ENCODE peak calls at places on chromosomes 7 and 10, in five cellular contexts. V, C, Q, X and J are unnamed samples.

GRCh38 chr10:79147796-79148451 is 79.2 kb downstream of the ZMIZ1 start:
- DNase-seq in X (no peak), C (no peak), V (no peak), Q (no peak), J (no peak)

GRCh38 chr10:33388805-33389204 is 54.3 kb upstream of the NRP1 start:
- DNase-seq in Q (no peak), V (no peak), C (no peak), X (no peak), J (no peak)

GRCh38 chr7:70193514-70193913 is 595.2 kb downstream of the AUTS2 start:
- DNase-seq in Q (no peak), V (no peak), X (no peak), C (no peak), J (no peak)

GRCh38 chr7:28509256-28510021 is 97.1 kb downstream of the CREB5 start:
- DNase-seq in Q (peak; percentile 45), X (no peak), V (no peak), C (no peak), J (no peak)

GRCh38 chr10:11355625-11356024 is 255.8 kb downstream of the USP6NL start:
- DNase-seq in C (no peak), Q (no peak), V (no peak), X (peak; percentile 34), J (no peak)

GRCh38 chr10:76282122-76283030 is 851.0 kb downstream of the LRMDA start:
- DNase-seq in C (no peak), X (no peak), Q (no peak), V (no peak), J (no peak)

GRCh38 chr10:54703086-54703485 is 97.9 kb downstream of the PCDH15 start:
- DNase-seq in X (peak; percentile 9), C (no peak), V (no peak), Q (no peak), J (no peak)

GRCh38 chr10:101272229-101272868 is 43.1 kb upstream of the LBX1 start:
- DNase-seq in C (peak; percentile 57), X (peak; percentile 90), Q (no peak), V (peak; percentile 42), J (no peak)

GRCh38 chr10:50563906-50564305 is 59.9 kb downstream of the SGMS1 start:
- DNase-seq in Q (no peak), V (no peak), C (no peak), X (peak; percentile 73), J (no peak)

DNA sequence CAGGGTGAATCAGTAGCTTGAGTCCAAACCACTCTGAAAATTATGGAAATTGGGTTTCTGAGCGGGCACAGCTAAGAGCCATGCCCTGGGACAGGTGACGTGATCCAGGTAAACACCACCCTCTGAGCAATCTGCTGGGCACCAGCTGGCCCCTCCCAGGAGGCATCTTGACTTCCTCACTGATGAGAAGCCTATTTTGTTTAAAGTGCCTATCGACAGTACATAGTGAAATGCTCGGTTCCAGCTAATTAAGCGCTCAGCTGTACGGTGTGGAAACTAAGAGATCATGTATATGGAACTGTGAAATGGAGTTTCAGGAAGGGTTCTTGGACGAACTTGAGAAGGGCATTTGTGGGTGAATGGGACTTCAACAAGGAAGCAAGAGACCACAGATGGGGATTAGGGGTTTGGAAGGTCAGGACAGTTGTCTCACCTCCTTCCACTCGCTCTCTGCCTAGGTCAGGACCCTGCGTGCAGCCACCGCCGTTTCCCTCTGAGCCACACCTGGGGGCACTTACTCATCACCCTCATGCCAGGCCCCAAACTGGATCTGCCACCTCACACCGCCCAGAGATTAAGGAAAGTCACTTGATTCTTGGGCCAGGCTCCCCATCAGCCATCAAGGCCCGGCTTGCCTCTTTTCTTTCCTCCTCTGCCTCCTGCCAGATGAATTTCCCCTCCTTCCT is 3.2 kb downstream of the ITPRIP start:
- DNase-seq in X (no peak), V (no peak), C (no peak), Q (no peak), J (no peak)
- H3K27ac ChIP-seq in X (no peak overlapping the region), V (no peak overlapping the region), C (peak overlapping the region; percentile 98), Q (no peak overlapping the region), J (peak overlapping the region; percentile 100)

GRCh38 chr10:29882766-29883165 is 176.6 kb downstream of the JCAD start:
- DNase-seq in V (no peak), X (no peak), Q (no peak), C (no peak), J (no peak)
- H3K27ac ChIP-seq in V (no peak overlapping the region), X (no peak overlapping the region), Q (no peak overlapping the region), C (no peak overlapping the region), J (no peak overlapping the region)

GRCh38 chr7:143177374-143178119 is 5.7 kb upstream of the TAS2R39 start:
- DNase-seq in V (no peak), C (no peak), Q (no peak), X (peak; percentile 18), J (no peak)
- H3K27ac ChIP-seq in V (no peak overlapping the region), C (no peak overlapping the region), Q (no peak overlapping the region), X (no peak overlapping the region), J (no peak overlapping the region)

DNA sequence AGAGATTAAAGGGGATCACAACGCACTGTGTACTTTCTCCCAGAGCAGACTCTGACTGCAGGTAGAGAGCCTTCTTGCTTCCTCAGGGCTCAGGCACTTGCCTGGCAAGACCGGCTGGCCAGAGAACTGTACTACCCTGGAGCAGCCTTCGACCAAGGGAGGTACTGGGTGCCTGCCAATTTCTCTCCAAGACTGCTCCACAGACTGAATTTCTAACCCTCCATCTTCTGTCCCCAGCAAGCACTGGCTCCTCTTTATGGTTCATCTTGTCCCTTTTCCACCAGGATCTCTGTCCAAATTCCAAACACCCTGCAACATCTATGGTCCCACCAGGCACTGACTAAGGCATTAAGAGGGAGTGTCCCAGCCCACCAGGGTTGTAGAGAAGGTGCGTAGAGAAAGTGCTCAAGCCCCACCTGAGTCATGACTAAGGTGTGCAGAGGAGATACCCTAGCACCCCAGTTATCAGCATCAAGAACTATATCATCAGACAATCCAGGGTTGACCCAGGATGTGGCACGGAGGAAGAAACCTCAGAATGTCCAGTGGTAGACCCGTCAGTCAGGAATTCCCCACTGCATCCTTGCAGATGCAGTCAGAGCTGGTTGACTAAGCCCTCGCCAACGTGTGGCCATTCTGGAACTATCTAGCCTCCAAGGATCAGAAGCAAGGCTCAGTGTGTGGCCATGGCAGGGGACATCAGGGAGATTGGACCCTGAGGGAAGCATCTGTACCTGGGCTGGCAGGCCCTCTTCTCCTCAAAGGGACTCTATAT is 60.9 kb upstream of the CAMK2B start:
- DNase-seq in Q (no peak), V (peak; percentile 18), X (no peak), C (no peak), J (no peak)
- H3K27ac ChIP-seq in Q (no peak overlapping the region), V (peak overlapping the region; percentile 65), X (no peak overlapping the region), C (no peak overlapping the region), J (no peak overlapping the region)

GRCh38 chr10:127945948-127946347 is 39.0 kb downstream of the PTPRE start:
- DNase-seq in X (no peak), Q (no peak), C (no peak), V (no peak), J (no peak)
- H3K27ac ChIP-seq in X (no peak overlapping the region), Q (no peak overlapping the region), C (no peak overlapping the region), V (no peak overlapping the region), J (no peak overlapping the region)

GRCh38 chr10:114613237-114613979 is 44.7 kb downstream of the ABLIM1 start:
- DNase-seq in X (no peak), Q (no peak), V (no peak), C (no peak), J (no peak)
- H3K27ac ChIP-seq in X (no peak overlapping the region), Q (no peak overlapping the region), V (no peak overlapping the region), C (peak overlapping the region; percentile 64), J (peak overlapping the region; percentile 5)

GRCh38 chr10:5445006-5445405 is 32.6 kb downstream of the NET1 start:
- DNase-seq in C (no peak), Q (no peak), V (no peak), X (no peak), J (no peak)
- H3K27ac ChIP-seq in C (no peak overlapping the region), Q (no peak overlapping the region), V (no peak overlapping the region), X (no peak overlapping the region), J (peak overlapping the region; percentile 84)